ENCODE peak calls at places on chromosomes 16 and 17, in five cellular contexts. One of them, this sample, is unnamed.

GRCh38 chr16:81444448-81445121 is at the start of gene CMIP:
- DNase-seq in GM23338: peak; percentile 86
- DNase-seq in left ventricle myocardium inferior: peak; percentile 87
- DNase-seq in upper lobe of right lung: peak; percentile 94
- DNase-seq in T-helper 1 cell: peak; percentile 72
- DNase-seq in this sample: peak; percentile 26

GRCh38 chr17:70848785-70849184 is 679.5 kb downstream of the KCNJ2 start:
- DNase-seq in left ventricle myocardium inferior: no peak
- DNase-seq in upper lobe of right lung: no peak
- DNase-seq in GM23338: no peak
- DNase-seq in T-helper 1 cell: no peak
- DNase-seq in this sample: no peak

GRCh38 chr16:48206594-48207242 is 37.4 kb upstream of the LONP2 start:
- DNase-seq in T-helper 1 cell: no peak
- DNase-seq in upper lobe of right lung: no peak
- DNase-seq in left ventricle myocardium inferior: no peak
- DNase-seq in GM23338: no peak
- DNase-seq in this sample: no peak

GRCh38 chr16:70381604-70382342 is 35.1 kb downstream of the DDX19A start:
- DNase-seq in upper lobe of right lung: no peak
- DNase-seq in GM23338: no peak
- DNase-seq in T-helper 1 cell: no peak
- DNase-seq in left ventricle myocardium inferior: no peak
- DNase-seq in this sample: no peak

GRCh38 chr17:73639926-73640325 is 4.3 kb downstream of the SDK2 start:
- DNase-seq in upper lobe of right lung: no peak
- DNase-seq in left ventricle myocardium inferior: no peak
- DNase-seq in GM23338: no peak
- DNase-seq in T-helper 1 cell: no peak
- DNase-seq in this sample: no peak

GRCh38 chr16:11819798-11820197 is 22.7 kb upstream of the ZC3H7A start:
- DNase-seq in left ventricle myocardium inferior: no peak
- DNase-seq in upper lobe of right lung: no peak
- DNase-seq in T-helper 1 cell: no peak
- DNase-seq in GM23338: no peak
- DNase-seq in this sample: no peak

GRCh38 chr17:42760652-42761581 is at the start of gene RAMP2:
- DNase-seq in T-helper 1 cell: no peak
- DNase-seq in GM23338: peak; percentile 73
- DNase-seq in left ventricle myocardium inferior: peak; percentile 36
- DNase-seq in upper lobe of right lung: peak; percentile 69
- DNase-seq in this sample: no peak

GRCh38 chr17:1471931-1472727 is 16.1 kb upstream of the CRK start:
- DNase-seq in left ventricle myocardium inferior: no peak
- DNase-seq in T-helper 1 cell: no peak
- DNase-seq in GM23338: peak; percentile 90
- DNase-seq in upper lobe of right lung: no peak
- DNase-seq in this sample: no peak

GRCh38 chr16:66984902-66985311 is 3.5 kb upstream of the CES4A start:
- DNase-seq in left ventricle myocardium inferior: no peak
- DNase-seq in T-helper 1 cell: peak; percentile 97
- DNase-seq in upper lobe of right lung: no peak
- DNase-seq in GM23338: no peak
- DNase-seq in this sample: no peak

GRCh38 chr16:19503461-19504075 is 18.3 kb downstream of the GDE1 start:
- DNase-seq in T-helper 1 cell: no peak
- DNase-seq in upper lobe of right lung: no peak
- DNase-seq in GM23338: no peak
- DNase-seq in left ventricle myocardium inferior: no peak
- DNase-seq in this sample: no peak

GRCh38 chr16:27547134-27547533 is 2.6 kb downstream of the GTF3C1 start:
- DNase-seq in T-helper 1 cell: peak; percentile 19
- DNase-seq in GM23338: no peak
- DNase-seq in upper lobe of right lung: no peak
- DNase-seq in left ventricle myocardium inferior: no peak
- DNase-seq in this sample: peak; percentile 18

GRCh38 chr17:3639981-3640596 is 3.5 kb downstream of the CTNS start:
- DNase-seq in left ventricle myocardium inferior: no peak
- DNase-seq in T-helper 1 cell: peak; percentile 65
- DNase-seq in GM23338: no peak
- DNase-seq in upper lobe of right lung: no peak
- DNase-seq in this sample: no peak

GRCh38 chr17:16989953-16990860 is 18.3 kb upstream of the TNFRSF13B start:
- DNase-seq in T-helper 1 cell: peak; percentile 16
- DNase-seq in GM23338: no peak
- DNase-seq in upper lobe of right lung: no peak
- DNase-seq in left ventricle myocardium inferior: no peak
- DNase-seq in this sample: no peak

GRCh38 chr17:65235284-65235683 is 98.1 kb downstream of the RGS9 start:
- DNase-seq in T-helper 1 cell: peak; percentile 19
- DNase-seq in upper lobe of right lung: no peak
- DNase-seq in GM23338: no peak
- DNase-seq in left ventricle myocardium inferior: no peak
- DNase-seq in this sample: no peak

GRCh38 chr17:82449136-82449882 is 1.2 kb downstream of the CYBC1 start:
- DNase-seq in upper lobe of right lung: peak; percentile 67
- DNase-seq in T-helper 1 cell: peak; percentile 82
- DNase-seq in GM23338: peak; percentile 82
- DNase-seq in left ventricle myocardium inferior: no peak
- DNase-seq in this sample: no peak

GRCh38 chr17:61420128-61420527 is 20.5 kb downstream of the TBX2 start:
- DNase-seq in GM23338: no peak
- DNase-seq in T-helper 1 cell: no peak
- DNase-seq in left ventricle myocardium inferior: no peak
- DNase-seq in upper lobe of right lung: no peak
- DNase-seq in this sample: no peak

GRCh38 chr17:81666092-81666341 is 388 bp downstream of the OXLD1 start:
- DNase-seq in left ventricle myocardium inferior: no peak
- DNase-seq in GM23338: peak; percentile 77
- DNase-seq in T-helper 1 cell: no peak
- DNase-seq in upper lobe of right lung: no peak
- DNase-seq in this sample: no peak